ENCODE peak calls at places on chromosomes 11 and 22, in six cellular contexts. E is glutamatergic neuron, M is left cardiac atrium, W is brain pericyte, G is ureter, X is brain microvascular endothelial cell. L is an unnamed sample.

GRCh38 chr11:99368579-99368978 is 347.8 kb downstream of the CNTN5 start:
- DNase-seq in G (no peak), M (no peak), X (peak), W (no peak), E (no peak), L (no peak)

GRCh38 chr11:57224537-57224936 is 12.5 kb downstream of the APLNR start:
- DNase-seq in G (no peak), E (no peak), X (peak), W (no peak), M (no peak), L (no peak)

GRCh38 chr11:126431401-126432064 is 76.0 kb downstream of the ST3GAL4 start:
- DNase-seq in E (no peak), X (peak), W (no peak), G (peak), M (peak), L (no peak)

GRCh38 chr11:110908401-110909106 is 196.3 kb upstream of the ARHGAP20 start:
- DNase-seq in E (no peak), X (peak), M (no peak), W (no peak), G (no peak), L (no peak)

GRCh38 chr22:24326266-24326665 is 55.6 kb downstream of the SPECC1L start:
- DNase-seq in G (no peak), M (no peak), W (no peak), X (no peak), E (no peak), L (no peak)

GRCh38 chr11:78753297-78753696 is 178.6 kb upstream of the NARS2 start:
- DNase-seq in M (no peak), X (no peak), W (no peak), G (no peak), E (no peak), L (no peak)

GRCh38 chr11:88383446-88383845 is 45.9 kb upstream of the CTSC start:
- DNase-seq in E (no peak), M (no peak), G (no peak), W (no peak), X (no peak), L (no peak)

GRCh38 chr11:36412781-36413383 is 97.2 kb downstream of the TRAF6 start:
- DNase-seq in X (peak), G (no peak), W (no peak), E (no peak), M (no peak), L (no peak)

GRCh38 chr11:129434641-129435498 is 59.2 kb downstream of the BARX2 start:
- DNase-seq in E (no peak), M (no peak), G (no peak), W (no peak), X (no peak), L (no peak)

GRCh38 chr11:72353861-72354260 is 80.5 kb downstream of the CLPB start:
- DNase-seq in W (no peak), G (no peak), E (no peak), X (no peak), M (no peak), L (no peak)

GRCh38 chr11:74680035-74680671 is 51.1 kb downstream of the CHRDL2 start:
- DNase-seq in W (no peak), M (peak), G (peak), X (no peak), E (no peak), L (peak)

GRCh38 chr22:46064966-46065666 is 85.2 kb upstream of the PPARA start:
- DNase-seq in E (no peak), W (no peak), X (no peak), M (peak), G (peak), L (peak)

GRCh38 chr22:19555651-19556050 is 31.4 kb upstream of the CLDN5 start:
- DNase-seq in M (no peak), E (no peak), W (no peak), X (no peak), G (no peak), L (no peak)

GRCh38 chr11:133740928-133741327 is 104.4 kb downstream of the SPATA19 start:
- DNase-seq in W (no peak), M (no peak), E (no peak), G (no peak), X (no peak), L (no peak)

GRCh38 chr22:20472629-20473442 is 22.8 kb downstream of the KLHL22 start:
- DNase-seq in M (no peak), W (no peak), X (no peak), E (no peak), G (no peak), L (no peak)

GRCh38 chr11:118434553-118435232 is 1.6 kb upstream of the KMT2A start:
- DNase-seq in E (peak), W (no peak), X (no peak), G (peak), M (no peak), L (peak)

GRCh38 chr11:76803023-76803422 is 19.9 kb downstream of the TSKU start:
- DNase-seq in M (no peak), G (peak), X (no peak), W (no peak), E (no peak), L (peak)

GRCh38 chr11:65291613-65292012 is 23.1 kb upstream of the CDC42EP2 start:
- DNase-seq in G (no peak), X (peak), E (no peak), M (no peak), W (no peak), L (no peak)

GRCh38 chr22:24319451-24319850 is 48.8 kb downstream of the SPECC1L start:
- DNase-seq in X (peak), M (no peak), G (no peak), E (no peak), W (no peak), L (no peak)

GRCh38 chr11:67616431-67617242 is 9.9 kb downstream of the NDUFV1 start:
- DNase-seq in M (no peak), W (no peak), X (no peak), E (no peak), G (no peak), L (no peak)

GRCh38 chr22:24219750-24220149 is 25.1 kb downstream of the GGT5 start:
- DNase-seq in M (no peak), E (no peak), W (no peak), X (no peak), G (no peak), L (no peak)

GRCh38 chr11:95688015-95688414 is 101.6 kb downstream of the FAM76B start:
- DNase-seq in M (no peak), X (no peak), W (no peak), G (no peak), E (no peak), L (no peak)

GRCh38 chr11:130217133-130217631 is 57.6 kb downstream of the ST14 start:
- DNase-seq in M (no peak), G (no peak), E (no peak), W (no peak), X (no peak), L (no peak)

GRCh38 chr22:40179535-40179934 is 1.8 kb downstream of the TNRC6B start:
- DNase-seq in X (no peak), M (no peak), W (no peak), G (no peak), E (no peak), L (no peak)

GRCh38 chr11:13269775-13270174 is 7.8 kb upstream of the BMAL1 start:
- DNase-seq in W (no peak), M (no peak), G (no peak), X (peak), E (no peak), L (no peak)

GRCh38 chr11:112013501-112014164 is 11.6 kb upstream of the DLAT start:
- DNase-seq in G (no peak), X (no peak), M (no peak), E (no peak), W (no peak), L (no peak)

GRCh38 chr22:25835348-25835747 is 93.4 kb downstream of the MYO18B start:
- DNase-seq in G (no peak), M (no peak), X (no peak), E (no peak), W (no peak), L (no peak)

GRCh38 chr11:128603003-128603715 is 15.8 kb upstream of the ETS1 start:
- DNase-seq in E (no peak), X (no peak), G (no peak), M (no peak), W (no peak), L (no peak)

GRCh38 chr11:31045335-31045734 is 324.2 kb downstream of the DCDC1 start:
- DNase-seq in G (no peak), M (no peak), W (no peak), E (no peak), X (no peak), L (no peak)

GRCh38 chr11:94654201-94654600 is 87.0 kb downstream of the PIWIL4 start:
- DNase-seq in M (no peak), E (no peak), X (no peak), G (no peak), W (no peak), L (no peak)

GRCh38 chr11:34449013-34449412 is 10.3 kb downstream of the CAT start:
- DNase-seq in X (peak), G (no peak), M (no peak), E (no peak), W (no peak), L (no peak)

GRCh38 chr11:46640034-46640788 is 22.9 kb downstream of the ATG13 start:
- DNase-seq in W (no peak), X (no peak), M (no peak), E (no peak), G (no peak), L (no peak)

GRCh38 chr11:109342261-109342660 is 79.7 kb upstream of the C11orf87 start:
- DNase-seq in X (no peak), W (no peak), M (no peak), G (no peak), E (no peak), L (no peak)

GRCh38 chr22:40955516-40955915 is 4.3 kb downstream of the RBX1 start:
- DNase-seq in W (no peak), G (no peak), E (no peak), X (no peak), M (no peak), L (no peak)

GRCh38 chr11:69899957-69900821 is 81.0 kb upstream of the FGF3 start:
- DNase-seq in X (peak), G (no peak), M (peak), E (peak), W (no peak), L (no peak)

GRCh38 chr11:14414470-14415461 is 55.8 kb upstream of the RRAS2 start:
- DNase-seq in M (no peak), X (no peak), W (no peak), E (no peak), G (no peak), L (no peak)

GRCh38 chr11:132064987-132065620 is 694.7 kb downstream of the NTM start:
- DNase-seq in M (no peak), W (peak), G (no peak), E (no peak), X (peak), L (no peak)

GRCh38 chr11:116830184-116830912 is 641 bp downstream of the APOC3 start:
- DNase-seq in W (no peak), X (no peak), G (no peak), E (no peak), M (no peak), L (no peak)